ENCODE peak calls at places on chromosomes 3 and 15, in eight cellular contexts. One of them, this sample, is unnamed.

GRCh38 chr15:67968564-67969440 is 85.3 kb upstream of the PIAS1 start:
- DNase-seq in stomach: no peak
- DNase-seq in heart right ventricle: no peak
- DNase-seq in AG09319: no peak
- DNase-seq in PC-9: no peak
- DNase-seq in nephron progenitor cell: peak
- DNase-seq in GM23338: peak
- DNase-seq in cardiac muscle cell: no peak
- DNase-seq in this sample: no peak

GRCh38 chr15:64127521-64128275 is 23.8 kb upstream of the SNX22 start:
- DNase-seq in stomach: no peak
- DNase-seq in heart right ventricle: no peak
- DNase-seq in AG09319: no peak
- DNase-seq in PC-9: no peak
- DNase-seq in nephron progenitor cell: no peak
- DNase-seq in GM23338: no peak
- DNase-seq in cardiac muscle cell: no peak
- DNase-seq in this sample: no peak

GRCh38 chr3:188574885-188575284 is 420.9 kb downstream of the LPP start:
- DNase-seq in stomach: no peak
- DNase-seq in heart right ventricle: no peak
- DNase-seq in AG09319: no peak
- DNase-seq in PC-9: no peak
- DNase-seq in nephron progenitor cell: no peak
- DNase-seq in GM23338: no peak
- DNase-seq in cardiac muscle cell: no peak
- DNase-seq in this sample: no peak

GRCh38 chr15:64315136-64315661 is 40.8 kb downstream of the CSNK1G1 start:
- DNase-seq in stomach: no peak
- DNase-seq in heart right ventricle: no peak
- DNase-seq in AG09319: no peak
- DNase-seq in PC-9: no peak
- DNase-seq in nephron progenitor cell: no peak
- DNase-seq in GM23338: peak
- DNase-seq in cardiac muscle cell: no peak
- DNase-seq in this sample: no peak

GRCh38 chr3:64518950-64519349 is 168.8 kb downstream of the ADAMTS9 start:
- DNase-seq in stomach: no peak
- DNase-seq in heart right ventricle: no peak
- DNase-seq in AG09319: no peak
- DNase-seq in PC-9: no peak
- DNase-seq in nephron progenitor cell: no peak
- DNase-seq in GM23338: no peak
- DNase-seq in cardiac muscle cell: no peak
- DNase-seq in this sample: no peak

GRCh38 chr15:91291673-91292072 is 191.6 kb downstream of the SV2B start:
- DNase-seq in stomach: no peak
- DNase-seq in heart right ventricle: no peak
- DNase-seq in AG09319: no peak
- DNase-seq in PC-9: no peak
- DNase-seq in nephron progenitor cell: no peak
- DNase-seq in GM23338: peak
- DNase-seq in cardiac muscle cell: no peak
- DNase-seq in this sample: no peak

GRCh38 chr15:90142216-90143175 is 40.2 kb upstream of the IDH2 start:
- DNase-seq in stomach: no peak
- DNase-seq in heart right ventricle: no peak
- DNase-seq in AG09319: no peak
- DNase-seq in PC-9: no peak
- DNase-seq in nephron progenitor cell: no peak
- DNase-seq in GM23338: no peak
- DNase-seq in cardiac muscle cell: no peak
- DNase-seq in this sample: no peak

GRCh38 chr15:101024111-101024695 is 105.0 kb downstream of the LRRK1 start:
- DNase-seq in stomach: peak
- DNase-seq in heart right ventricle: no peak
- DNase-seq in AG09319: no peak
- DNase-seq in PC-9: no peak
- DNase-seq in nephron progenitor cell: no peak
- DNase-seq in GM23338: no peak
- DNase-seq in cardiac muscle cell: no peak
- DNase-seq in this sample: no peak

GRCh38 chr3:126125341-126125740 is 41.4 kb upstream of the SLC41A3 start:
- DNase-seq in stomach: peak
- DNase-seq in heart right ventricle: peak
- DNase-seq in AG09319: no peak
- DNase-seq in PC-9: no peak
- DNase-seq in nephron progenitor cell: no peak
- DNase-seq in GM23338: no peak
- DNase-seq in cardiac muscle cell: no peak
- DNase-seq in this sample: no peak

GRCh38 chr15:90561344-90562244 is 31.9 kb downstream of the CRTC3 start:
- DNase-seq in stomach: no peak
- DNase-seq in heart right ventricle: no peak
- DNase-seq in AG09319: peak
- DNase-seq in PC-9: no peak
- DNase-seq in nephron progenitor cell: no peak
- DNase-seq in GM23338: no peak
- DNase-seq in cardiac muscle cell: no peak
- DNase-seq in this sample: no peak

GRCh38 chr15:69305204-69305931 is 6.7 kb downstream of the PAQR5 start:
- DNase-seq in stomach: no peak
- DNase-seq in heart right ventricle: no peak
- DNase-seq in AG09319: peak
- DNase-seq in PC-9: no peak
- DNase-seq in nephron progenitor cell: no peak
- DNase-seq in GM23338: peak
- DNase-seq in cardiac muscle cell: no peak
- DNase-seq in this sample: no peak

DNA sequence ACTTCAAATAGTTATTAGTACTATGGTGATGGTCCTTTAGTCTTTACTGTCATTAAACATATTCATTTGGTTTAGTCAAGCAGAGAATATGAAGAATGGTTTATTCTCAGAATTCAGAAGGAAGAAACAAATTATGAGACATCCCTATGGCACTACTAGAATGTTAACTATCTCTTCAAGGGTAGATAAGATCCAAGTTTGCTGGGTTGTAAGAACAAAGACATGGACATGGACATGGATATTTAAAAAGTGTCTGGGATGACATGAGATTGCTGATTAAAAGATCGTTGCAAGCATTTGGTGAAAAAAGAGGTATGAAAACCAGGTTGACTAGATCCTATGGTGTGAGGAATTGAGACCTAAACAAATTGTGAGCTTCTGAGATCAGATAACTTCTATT is 72.3 kb downstream of the NAALADL2 start:
- DNase-seq in stomach: no peak
- DNase-seq in heart right ventricle: no peak
- DNase-seq in AG09319: no peak
- DNase-seq in PC-9: no peak
- DNase-seq in nephron progenitor cell: no peak
- DNase-seq in GM23338: no peak
- DNase-seq in cardiac muscle cell: no peak
- DNase-seq in this sample: no peak
- TF ChIP-seq CTCF in stomach: no peak
- TF ChIP-seq CTCF in heart right ventricle: no peak
- TF ChIP-seq CTCF in AG09319: no peak
- TF ChIP-seq CTCF in PC-9: no peak
- TF ChIP-seq CTCF in nephron progenitor cell: no peak
- TF ChIP-seq CTCF in GM23338: no peak
- TF ChIP-seq CTCF in cardiac muscle cell: no peak
- TF ChIP-seq CTCF in this sample: no peak

GRCh38 chr3:24133942-24134341 is 188.9 kb downstream of the NR1D2 start:
- DNase-seq in stomach: no peak
- DNase-seq in heart right ventricle: no peak
- DNase-seq in AG09319: no peak
- DNase-seq in PC-9: no peak
- DNase-seq in nephron progenitor cell: no peak
- DNase-seq in GM23338: no peak
- DNase-seq in cardiac muscle cell: no peak
- DNase-seq in this sample: no peak
- TF ChIP-seq CTCF in stomach: no peak
- TF ChIP-seq CTCF in heart right ventricle: no peak
- TF ChIP-seq CTCF in AG09319: no peak
- TF ChIP-seq CTCF in PC-9: no peak
- TF ChIP-seq CTCF in nephron progenitor cell: no peak
- TF ChIP-seq CTCF in GM23338: no peak
- TF ChIP-seq CTCF in cardiac muscle cell: no peak
- TF ChIP-seq CTCF in this sample: no peak

DNA sequence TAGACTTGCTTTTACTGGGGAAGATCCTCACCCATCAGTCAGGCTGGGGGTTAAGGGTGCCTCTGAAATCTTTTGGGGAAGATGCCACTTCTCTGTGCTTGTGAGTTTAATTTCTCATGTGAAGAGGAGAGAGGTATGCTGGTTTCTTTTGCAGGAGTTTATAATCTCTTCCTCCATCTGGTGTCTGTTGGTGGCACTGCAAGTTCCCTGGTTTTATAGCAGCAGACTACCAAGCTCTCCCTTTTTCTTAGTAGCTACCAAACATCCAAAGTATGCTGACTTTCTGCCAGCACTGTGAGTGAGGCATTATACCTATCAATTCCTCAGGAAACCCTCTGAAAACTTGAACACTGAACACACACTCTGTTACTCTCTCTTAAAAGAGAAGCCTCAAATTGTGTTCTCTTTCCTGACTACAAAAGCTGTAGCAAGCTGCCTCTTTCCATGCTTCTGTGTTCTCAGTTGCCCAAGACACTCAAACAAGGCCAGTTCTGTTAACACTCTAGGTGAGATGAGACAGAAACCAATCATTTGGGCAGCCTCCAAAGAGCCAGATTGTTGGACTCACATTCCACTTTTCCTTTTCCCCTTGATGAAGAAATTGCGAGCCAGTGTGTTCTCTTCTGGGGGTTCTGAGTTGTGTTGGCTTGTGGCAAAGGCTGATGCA is 299.5 kb downstream of the GAP43 start:
- DNase-seq in stomach: no peak
- DNase-seq in heart right ventricle: no peak
- DNase-seq in AG09319: no peak
- DNase-seq in PC-9: no peak
- DNase-seq in nephron progenitor cell: peak
- DNase-seq in GM23338: peak
- DNase-seq in cardiac muscle cell: peak
- DNase-seq in this sample: peak
- TF ChIP-seq CTCF in stomach: no peak
- TF ChIP-seq CTCF in heart right ventricle: no peak
- TF ChIP-seq CTCF in AG09319: peak
- TF ChIP-seq CTCF in PC-9: peak
- TF ChIP-seq CTCF in nephron progenitor cell: peak
- TF ChIP-seq CTCF in GM23338: peak
- TF ChIP-seq CTCF in cardiac muscle cell: peak
- TF ChIP-seq CTCF in this sample: peak

DNA sequence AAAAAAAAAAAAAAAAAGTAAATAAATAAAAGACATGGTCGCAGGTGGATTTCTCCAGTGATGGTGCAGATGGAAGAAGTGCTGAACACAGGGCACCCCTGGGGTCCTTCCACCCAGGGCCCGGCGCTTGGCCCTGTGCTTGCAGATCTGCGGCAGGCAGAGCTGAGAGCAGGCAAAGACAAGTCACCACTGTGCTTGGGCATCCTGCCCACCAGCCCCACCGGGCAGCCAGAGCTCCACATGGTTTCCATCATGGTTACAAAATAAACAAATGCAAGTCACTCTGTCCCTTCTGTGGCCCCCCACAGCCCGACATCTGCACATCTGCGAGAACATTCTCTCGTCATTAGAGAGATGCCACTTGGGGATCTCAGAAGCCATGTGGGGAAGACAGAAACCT is 37.6 kb upstream of the SFMBT1 start:
- DNase-seq in stomach: no peak
- DNase-seq in heart right ventricle: peak
- DNase-seq in AG09319: peak
- DNase-seq in PC-9: no peak
- DNase-seq in nephron progenitor cell: no peak
- DNase-seq in GM23338: no peak
- DNase-seq in cardiac muscle cell: no peak
- DNase-seq in this sample: no peak
- TF ChIP-seq CTCF in stomach: no peak
- TF ChIP-seq CTCF in heart right ventricle: no peak
- TF ChIP-seq CTCF in AG09319: no peak
- TF ChIP-seq CTCF in PC-9: no peak
- TF ChIP-seq CTCF in nephron progenitor cell: no peak
- TF ChIP-seq CTCF in GM23338: no peak
- TF ChIP-seq CTCF in cardiac muscle cell: no peak
- TF ChIP-seq CTCF in this sample: no peak

GRCh38 chr3:48989796-48990635 is at the start of gene P4HTM:
- DNase-seq in stomach: peak
- DNase-seq in heart right ventricle: peak
- DNase-seq in AG09319: peak
- DNase-seq in PC-9: peak
- DNase-seq in nephron progenitor cell: peak
- DNase-seq in GM23338: peak
- DNase-seq in cardiac muscle cell: peak
- DNase-seq in this sample: peak
- TF ChIP-seq CTCF in stomach: no peak
- TF ChIP-seq CTCF in heart right ventricle: peak
- TF ChIP-seq CTCF in AG09319: peak
- TF ChIP-seq CTCF in PC-9: no peak
- TF ChIP-seq CTCF in nephron progenitor cell: peak
- TF ChIP-seq CTCF in GM23338: peak
- TF ChIP-seq CTCF in cardiac muscle cell: peak
- TF ChIP-seq CTCF in this sample: no peak